ENCODE peak calls at places on chromosomes 3 and 15, in seven cellular contexts. G, J, U, W, B, Y and X are unnamed samples.

GRCh38 chr3:13822042-13822441 is 57.8 kb downstream of the WNT7A start:
- DNase-seq in G (no peak), B (no peak), U (no peak), Y (no peak), J (no peak), W (no peak), X (no peak)

GRCh38 chr3:11155341-11156025 is 1.2 kb downstream of the HRH1 start:
- DNase-seq in J (peak; percentile 81), G (peak; percentile 78), Y (peak; percentile 92), W (no peak), U (peak; percentile 43), B (peak; percentile 24), X (no peak)

GRCh38 chr3:189383630-189384029 is 211.9 kb downstream of the TPRG1 start:
- DNase-seq in G (no peak), W (no peak), B (no peak), J (no peak), U (no peak), Y (no peak), X (no peak)

GRCh38 chr15:25848769-25849430 is 14.2 kb downstream of the ATP10A start:
- DNase-seq in B (no peak), W (no peak), Y (no peak), U (no peak), G (no peak), J (no peak), X (no peak)

GRCh38 chr15:72136170-72137051 is 18.2 kb downstream of the SENP8 start:
- DNase-seq in G (no peak), Y (no peak), W (no peak), J (no peak), U (no peak), B (no peak), X (no peak)

GRCh38 chr3:106438916-106439315 is 570.1 kb upstream of the CBLB start:
- DNase-seq in G (no peak), U (no peak), B (no peak), Y (no peak), W (no peak), J (no peak), X (no peak)

GRCh38 chr3:127490271-127491023 is 100.1 kb downstream of the TPRA1 start:
- DNase-seq in G (no peak), J (no peak), B (no peak), U (no peak), Y (peak; percentile 48), W (no peak), X (no peak)

GRCh38 chr3:58117561-58118305 is 93.0 kb downstream of the DNASE1L3 start:
- DNase-seq in W (no peak), B (no peak), U (peak; percentile 93), J (peak; percentile 88), Y (no peak), G (no peak), X (peak; percentile 45)

GRCh38 chr3:94076055-94076454 is 13.2 kb downstream of the NSUN3 start:
- DNase-seq in W (no peak), Y (no peak), J (no peak), G (no peak), B (no peak), U (no peak), X (no peak)

GRCh38 chr3:123085293-123085949 is 18.6 kb downstream of the PDIA5 start:
- DNase-seq in J (no peak), B (peak; percentile 80), Y (no peak), U (no peak), W (no peak), G (no peak), X (no peak)

GRCh38 chr3:99774467-99774866 is 43.2 kb upstream of the CMSS1 start:
- DNase-seq in J (no peak), W (peak; percentile 28), G (no peak), U (no peak), B (no peak), Y (no peak), X (no peak)
- TF ChIP-seq EP300 in J (no peak), W (no peak), G (no peak), U (no peak), B (no peak), Y (no peak), X (no peak)

DNA sequence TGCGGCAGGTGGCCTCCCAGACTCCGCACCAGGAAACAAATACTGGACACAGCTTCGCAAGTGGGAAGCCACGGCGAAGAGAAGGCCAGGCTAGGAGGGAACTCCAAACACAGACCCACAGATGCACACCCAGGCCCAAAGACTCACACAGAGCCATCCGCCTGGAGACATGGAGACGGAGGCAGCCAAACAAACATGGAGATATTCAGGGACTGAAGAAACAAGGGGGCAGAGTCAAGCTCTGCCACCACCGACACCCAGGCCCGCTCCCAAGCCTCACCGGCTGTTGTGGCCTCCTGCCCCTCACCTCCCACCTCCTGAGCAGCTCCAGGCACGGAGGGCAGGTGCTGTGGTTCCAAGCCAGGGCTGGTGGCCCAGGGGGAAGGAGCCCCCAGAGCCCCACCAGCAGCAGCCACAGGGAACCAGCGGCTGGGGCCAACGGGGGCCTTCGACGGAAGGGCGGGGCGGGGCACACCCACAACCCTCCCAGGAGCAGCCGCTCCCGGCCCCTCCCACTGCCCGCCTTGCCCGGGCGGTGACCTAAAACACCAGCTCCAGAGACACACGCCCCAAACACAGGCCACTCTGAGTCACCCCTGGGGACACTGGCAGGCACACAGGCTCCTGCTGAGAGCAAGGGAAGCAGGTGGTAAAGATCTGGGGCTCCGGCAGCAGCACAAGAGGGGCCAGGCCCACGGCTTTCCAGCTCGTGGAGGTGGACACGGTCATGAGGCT is 31.9 kb downstream of the TNK2 start:
- DNase-seq in J (no peak), Y (no peak), U (peak; percentile 81), G (peak; percentile 44), B (no peak), W (no peak), X (peak; percentile 86)
- TF ChIP-seq POLR2A in J (no peak), Y (no peak), U (no peak), G (no peak), B (no peak), W (no peak), X (no peak)

DNA sequence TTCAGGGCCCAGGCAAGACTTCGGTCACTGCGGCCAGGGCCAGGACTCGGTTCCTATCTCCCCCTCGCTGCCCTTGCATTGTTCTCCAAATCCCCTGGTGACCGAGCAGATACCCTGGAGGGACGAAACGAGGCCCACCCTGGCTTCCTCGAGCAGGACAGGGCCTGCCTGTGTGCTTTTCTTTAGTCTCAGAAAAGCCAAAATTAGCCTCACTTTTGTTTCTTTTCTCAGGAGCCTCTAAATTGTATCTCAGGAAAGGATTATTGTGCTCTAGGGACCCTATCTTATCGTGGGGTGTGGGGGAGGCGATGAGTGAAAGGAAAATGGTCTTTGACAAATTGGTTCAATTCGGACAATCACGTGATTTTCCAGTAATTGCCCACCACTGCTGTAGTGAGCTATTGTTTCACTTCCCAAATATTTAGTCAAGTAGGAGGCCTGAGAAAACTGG is 61.7 kb downstream of the TMEM44 start:
- DNase-seq in B (no peak), U (no peak), W (no peak), J (no peak), Y (no peak), G (no peak), X (no peak)
- TF ChIP-seq EP300 in B (no peak), U (no peak), W (no peak), J (no peak), Y (no peak), G (no peak), X (no peak)

GRCh38 chr3:132723551-132723950 is 1.3 kb upstream of the NPHP3 start:
- DNase-seq in U (no peak), B (no peak), W (no peak), J (no peak), Y (no peak), G (no peak), X (no peak)

GRCh38 chr3:132722165-132723023 is at the start of gene NPHP3:
- DNase-seq in U (peak; percentile 98), W (peak; percentile 67), B (peak; percentile 84), J (peak; percentile 99), G (peak; percentile 94), Y (peak; percentile 99), X (peak; percentile 98)

GRCh38 chr3:132726341-132726823 is 4.2 kb upstream of the NPHP3 start:
- DNase-seq in Y (no peak), U (no peak), J (no peak), B (peak; percentile 39), W (no peak), G (peak; percentile 19), X (no peak)

GRCh38 chr3:132721479-132722164 is 587 bp downstream of the NPHP3 start:
- DNase-seq in G (peak; percentile 70), W (no peak), Y (peak; percentile 85), J (peak; percentile 34), B (peak; percentile 59), U (peak; percentile 70), X (peak; percentile 85)

GRCh38 chr3:132723024-132723462 is 834 bp upstream of the NPHP3 start:
- DNase-seq in G (no peak), B (no peak), U (no peak), Y (no peak), W (no peak), J (no peak), X (no peak)
- TF ChIP-seq POLR2A in G (peak; percentile 83), B (peak; percentile 88), U (no peak), Y (no peak), W (no peak), J (no peak), X (peak; percentile 63)

DNA sequence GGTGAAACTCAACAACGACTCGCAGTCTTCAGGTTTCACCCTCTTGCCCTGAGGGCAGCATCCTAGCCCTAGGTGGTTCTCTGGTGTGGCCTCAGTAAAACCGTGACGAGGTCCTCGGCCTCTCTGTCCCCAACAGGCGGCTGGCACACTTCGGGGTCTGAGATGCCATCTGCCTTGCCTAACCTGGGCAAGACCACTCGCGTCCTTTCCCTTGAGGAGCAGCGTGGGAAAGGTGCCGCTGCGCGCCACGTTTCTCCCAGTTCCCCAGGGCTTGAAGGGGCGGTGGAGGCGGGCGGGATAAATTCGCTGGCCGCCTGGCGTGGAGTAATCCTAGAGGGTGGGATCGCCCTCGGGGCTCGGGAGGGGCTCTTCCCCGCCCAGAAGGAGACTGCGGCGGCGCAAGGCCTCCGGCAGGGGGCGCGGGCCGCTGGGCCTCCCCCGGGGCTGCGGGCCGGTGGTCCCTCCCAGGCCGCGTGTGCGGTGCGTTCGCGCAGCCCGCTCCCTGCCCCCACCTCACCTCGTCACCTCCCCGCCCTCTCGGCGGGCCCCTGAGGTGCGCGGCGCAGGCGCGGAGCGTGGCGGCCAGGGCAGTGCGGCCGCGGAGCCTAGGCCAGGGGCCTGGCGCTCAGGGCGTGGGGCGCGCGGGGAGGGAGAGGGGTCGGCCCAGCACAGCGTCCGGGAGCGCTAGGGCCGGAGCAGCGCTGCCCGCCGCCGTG is at the start of gene ZNF639:
- DNase-seq in U (peak; percentile 77), G (peak; percentile 83), J (peak; percentile 87), B (peak; percentile 78), W (no peak), Y (peak; percentile 91), X (peak; percentile 95)
- TF ChIP-seq EP300 in U (no peak), G (no peak), J (no peak), B (no peak), W (no peak), Y (no peak), X (no peak)

DNA sequence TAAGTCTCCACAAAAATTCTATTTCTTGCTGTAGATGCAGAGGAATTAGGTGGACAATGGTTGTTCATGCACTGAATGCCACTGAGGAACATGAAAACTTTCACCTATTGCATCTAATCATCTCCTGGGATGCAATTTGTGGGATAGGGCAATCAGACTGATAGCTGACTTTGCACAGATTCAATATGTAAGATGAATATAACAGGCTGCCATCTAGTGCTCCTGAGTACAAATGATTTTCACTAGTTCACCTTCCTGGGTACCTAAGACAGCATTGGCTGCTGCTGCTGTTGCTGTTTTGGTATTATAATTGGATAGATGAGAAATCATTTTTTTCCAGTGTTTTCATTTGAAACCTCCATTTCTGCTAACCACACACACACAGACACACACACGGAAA is 19.7 kb downstream of the TIMMDC1 start:
- DNase-seq in U (no peak), G (no peak), W (no peak), B (no peak), J (no peak), Y (no peak), X (no peak)
- TF ChIP-seq POLR2A in U (no peak), G (no peak), W (no peak), B (no peak), J (no peak), Y (no peak), X (no peak)